ENCODE peak calls at places on chromosomes 3 and 15, in ten cellular contexts. One of them, this sample, is unnamed.

GRCh38 chr15:81105521-81105920 is 28.5 kb upstream of the CFAP161 start:
- DNase-seq in CD8-positive, alpha-beta T cell: no peak
- DNase-seq in fibroblast of lung: no peak
- DNase-seq in PC-9: no peak
- DNase-seq in pancreas: no peak
- DNase-seq in cardiac muscle cell: no peak
- DNase-seq in kidney: no peak
- DNase-seq in mammary epithelial cell: no peak
- DNase-seq in left ventricle myocardium inferior: no peak
- DNase-seq in psoas muscle: no peak
- DNase-seq in this sample: no peak

GRCh38 chr15:26095710-26096330 is 232.7 kb upstream of the ATP10A start:
- DNase-seq in mammary epithelial cell: no peak
- DNase-seq in cardiac muscle cell: no peak
- DNase-seq in left ventricle myocardium inferior: no peak
- DNase-seq in PC-9: no peak
- DNase-seq in fibroblast of lung: no peak
- DNase-seq in kidney: no peak
- DNase-seq in psoas muscle: no peak
- DNase-seq in pancreas: no peak
- DNase-seq in CD8-positive, alpha-beta T cell: no peak
- DNase-seq in this sample: no peak

GRCh38 chr3:139772539-139773500 is 95.0 kb upstream of the NMNAT3 start:
- DNase-seq in pancreas: no peak
- DNase-seq in cardiac muscle cell: no peak
- DNase-seq in left ventricle myocardium inferior: no peak
- DNase-seq in kidney: no peak
- DNase-seq in psoas muscle: no peak
- DNase-seq in PC-9: peak; percentile 21
- DNase-seq in CD8-positive, alpha-beta T cell: no peak
- DNase-seq in mammary epithelial cell: peak; percentile 72
- DNase-seq in fibroblast of lung: peak; percentile 100
- DNase-seq in this sample: peak; percentile 14

GRCh38 chr15:70955151-70955550 is 62.5 kb downstream of the LRRC49 start:
- DNase-seq in pancreas: no peak
- DNase-seq in psoas muscle: no peak
- DNase-seq in CD8-positive, alpha-beta T cell: no peak
- DNase-seq in left ventricle myocardium inferior: no peak
- DNase-seq in kidney: no peak
- DNase-seq in mammary epithelial cell: peak; percentile 12
- DNase-seq in fibroblast of lung: peak; percentile 70
- DNase-seq in cardiac muscle cell: no peak
- DNase-seq in PC-9: no peak
- DNase-seq in this sample: no peak

GRCh38 chr3:105166893-105167292 is 199.8 kb upstream of the ALCAM start:
- DNase-seq in left ventricle myocardium inferior: no peak
- DNase-seq in psoas muscle: no peak
- DNase-seq in cardiac muscle cell: no peak
- DNase-seq in kidney: no peak
- DNase-seq in PC-9: no peak
- DNase-seq in pancreas: no peak
- DNase-seq in CD8-positive, alpha-beta T cell: no peak
- DNase-seq in fibroblast of lung: peak; percentile 72
- DNase-seq in mammary epithelial cell: no peak
- DNase-seq in this sample: no peak

GRCh38 chr15:53389271-53389670 is 370.2 kb downstream of the WDR72 start:
- DNase-seq in left ventricle myocardium inferior: no peak
- DNase-seq in pancreas: no peak
- DNase-seq in cardiac muscle cell: no peak
- DNase-seq in mammary epithelial cell: no peak
- DNase-seq in CD8-positive, alpha-beta T cell: no peak
- DNase-seq in PC-9: no peak
- DNase-seq in psoas muscle: no peak
- DNase-seq in kidney: no peak
- DNase-seq in fibroblast of lung: no peak
- DNase-seq in this sample: no peak

GRCh38 chr3:110886514-110886913 is 185.1 kb upstream of the NECTIN3 start:
- DNase-seq in psoas muscle: no peak
- DNase-seq in kidney: no peak
- DNase-seq in fibroblast of lung: peak; percentile 5
- DNase-seq in CD8-positive, alpha-beta T cell: no peak
- DNase-seq in mammary epithelial cell: no peak
- DNase-seq in PC-9: no peak
- DNase-seq in pancreas: no peak
- DNase-seq in cardiac muscle cell: peak; percentile 3
- DNase-seq in left ventricle myocardium inferior: no peak
- DNase-seq in this sample: no peak

GRCh38 chr3:29324180-29324651 is 43.3 kb downstream of the RBMS3 start:
- DNase-seq in fibroblast of lung: peak; percentile 80
- DNase-seq in CD8-positive, alpha-beta T cell: no peak
- DNase-seq in mammary epithelial cell: peak; percentile 51
- DNase-seq in pancreas: no peak
- DNase-seq in cardiac muscle cell: no peak
- DNase-seq in kidney: no peak
- DNase-seq in psoas muscle: peak; percentile 68
- DNase-seq in left ventricle myocardium inferior: peak; percentile 22
- DNase-seq in PC-9: no peak
- DNase-seq in this sample: no peak

GRCh38 chr3:141346839-141347238 is 21.5 kb upstream of the ZBTB38 start:
- DNase-seq in kidney: no peak
- DNase-seq in cardiac muscle cell: no peak
- DNase-seq in PC-9: no peak
- DNase-seq in mammary epithelial cell: no peak
- DNase-seq in pancreas: no peak
- DNase-seq in CD8-positive, alpha-beta T cell: no peak
- DNase-seq in psoas muscle: no peak
- DNase-seq in left ventricle myocardium inferior: no peak
- DNase-seq in fibroblast of lung: no peak
- DNase-seq in this sample: no peak
- TF ChIP-seq CTCF in kidney: no peak
- TF ChIP-seq CTCF in cardiac muscle cell: no peak
- TF ChIP-seq CTCF in PC-9: no peak
- TF ChIP-seq CTCF in mammary epithelial cell: no peak
- TF ChIP-seq CTCF in pancreas: no peak
- TF ChIP-seq CTCF in CD8-positive, alpha-beta T cell: no peak
- TF ChIP-seq CTCF in psoas muscle: no peak
- TF ChIP-seq CTCF in left ventricle myocardium inferior: no peak
- TF ChIP-seq CTCF in fibroblast of lung: no peak
- TF ChIP-seq CTCF in this sample: no peak

GRCh38 chr3:184145881-184146280 is 9.3 kb upstream of the DVL3 start:
- DNase-seq in kidney: no peak
- DNase-seq in cardiac muscle cell: no peak
- DNase-seq in pancreas: no peak
- DNase-seq in psoas muscle: no peak
- DNase-seq in CD8-positive, alpha-beta T cell: no peak
- DNase-seq in left ventricle myocardium inferior: no peak
- DNase-seq in fibroblast of lung: no peak
- DNase-seq in PC-9: no peak
- DNase-seq in mammary epithelial cell: no peak
- DNase-seq in this sample: no peak

GRCh38 chr3:184142199-184142598 is 7.0 kb downstream of the EIF2B5 start:
- DNase-seq in psoas muscle: no peak
- DNase-seq in cardiac muscle cell: no peak
- DNase-seq in fibroblast of lung: no peak
- DNase-seq in PC-9: no peak
- DNase-seq in CD8-positive, alpha-beta T cell: no peak
- DNase-seq in left ventricle myocardium inferior: no peak
- DNase-seq in pancreas: no peak
- DNase-seq in mammary epithelial cell: no peak
- DNase-seq in kidney: no peak
- DNase-seq in this sample: no peak

GRCh38 chr3:184145120-184145524 is 10.0 kb downstream of the EIF2B5 start:
- DNase-seq in PC-9: peak; percentile 71
- DNase-seq in kidney: peak; percentile 75
- DNase-seq in psoas muscle: peak; percentile 62
- DNase-seq in cardiac muscle cell: peak; percentile 52
- DNase-seq in CD8-positive, alpha-beta T cell: no peak
- DNase-seq in left ventricle myocardium inferior: peak; percentile 45
- DNase-seq in fibroblast of lung: peak; percentile 58
- DNase-seq in pancreas: peak; percentile 62
- DNase-seq in mammary epithelial cell: peak; percentile 67
- DNase-seq in this sample: peak; percentile 82

GRCh38 chr3:184143327-184143726 is 8.2 kb downstream of the EIF2B5 start:
- DNase-seq in PC-9: no peak
- DNase-seq in left ventricle myocardium inferior: no peak
- DNase-seq in pancreas: no peak
- DNase-seq in mammary epithelial cell: no peak
- DNase-seq in CD8-positive, alpha-beta T cell: no peak
- DNase-seq in kidney: no peak
- DNase-seq in psoas muscle: no peak
- DNase-seq in cardiac muscle cell: no peak
- DNase-seq in fibroblast of lung: no peak
- DNase-seq in this sample: no peak

DNA sequence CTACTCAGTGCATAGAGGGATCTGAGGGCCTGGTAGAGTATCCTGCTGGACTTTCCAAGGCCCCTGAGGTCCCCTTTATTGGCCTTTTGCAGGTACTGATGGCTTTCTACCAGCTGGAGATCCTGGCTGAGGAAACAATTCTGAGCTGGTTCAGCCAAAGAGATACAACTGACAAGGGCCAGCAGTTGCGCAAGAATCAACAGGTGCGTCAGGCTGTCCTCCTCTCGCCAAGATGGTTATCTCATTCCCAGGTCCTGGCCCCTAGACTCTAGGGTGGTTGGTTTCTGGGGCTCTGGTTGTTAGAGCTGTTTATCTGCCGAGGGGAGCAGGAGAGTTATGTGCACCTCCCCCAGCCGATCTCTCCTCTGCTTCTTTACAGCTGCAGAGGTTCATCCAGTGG is 9.3 kb downstream of the EIF2B5 start:
- DNase-seq in fibroblast of lung: no peak
- DNase-seq in mammary epithelial cell: no peak
- DNase-seq in left ventricle myocardium inferior: no peak
- DNase-seq in PC-9: no peak
- DNase-seq in psoas muscle: peak; percentile 63
- DNase-seq in cardiac muscle cell: no peak
- DNase-seq in kidney: no peak
- DNase-seq in pancreas: no peak
- DNase-seq in CD8-positive, alpha-beta T cell: no peak
- DNase-seq in this sample: no peak
- H3K27ac ChIP-seq in fibroblast of lung: no peak overlapping the region
- H3K27ac ChIP-seq in mammary epithelial cell: no peak overlapping the region
- H3K27ac ChIP-seq in left ventricle myocardium inferior: peak overlapping the region; percentile 47
- H3K27ac ChIP-seq in PC-9: no peak overlapping the region
- H3K27ac ChIP-seq in psoas muscle: peak overlapping the region; percentile 68
- H3K27ac ChIP-seq in cardiac muscle cell: no peak overlapping the region
- H3K27ac ChIP-seq in kidney: no peak overlapping the region
- H3K27ac ChIP-seq in pancreas: no peak overlapping the region
- H3K27ac ChIP-seq in CD8-positive, alpha-beta T cell: no peak overlapping the region
- H3K27ac ChIP-seq in this sample: peak overlapping the region; percentile 54

GRCh38 chr3:32340039-32340438 is 51.6 kb upstream of the CMTM7 start:
- DNase-seq in mammary epithelial cell: peak; percentile 30
- DNase-seq in pancreas: no peak
- DNase-seq in CD8-positive, alpha-beta T cell: no peak
- DNase-seq in psoas muscle: no peak
- DNase-seq in kidney: no peak
- DNase-seq in fibroblast of lung: peak; percentile 47
- DNase-seq in cardiac muscle cell: peak; percentile 61
- DNase-seq in PC-9: no peak
- DNase-seq in left ventricle myocardium inferior: no peak
- DNase-seq in this sample: peak; percentile 40

GRCh38 chr3:32336123-32336518 is 55.5 kb upstream of the CMTM7 start:
- DNase-seq in kidney: no peak
- DNase-seq in psoas muscle: no peak
- DNase-seq in cardiac muscle cell: peak; percentile 39
- DNase-seq in left ventricle myocardium inferior: no peak
- DNase-seq in mammary epithelial cell: no peak
- DNase-seq in fibroblast of lung: no peak
- DNase-seq in PC-9: no peak
- DNase-seq in CD8-positive, alpha-beta T cell: no peak
- DNase-seq in pancreas: no peak
- DNase-seq in this sample: no peak

GRCh38 chr3:32335365-32336122 is 56.1 kb upstream of the CMTM7 start:
- DNase-seq in fibroblast of lung: no peak
- DNase-seq in psoas muscle: no peak
- DNase-seq in mammary epithelial cell: no peak
- DNase-seq in PC-9: no peak
- DNase-seq in cardiac muscle cell: peak; percentile 26
- DNase-seq in left ventricle myocardium inferior: no peak
- DNase-seq in CD8-positive, alpha-beta T cell: no peak
- DNase-seq in pancreas: no peak
- DNase-seq in kidney: no peak
- DNase-seq in this sample: no peak

GRCh38 chr3:32337501-32337900 is 54.2 kb upstream of the CMTM7 start:
- DNase-seq in mammary epithelial cell: no peak
- DNase-seq in PC-9: no peak
- DNase-seq in pancreas: no peak
- DNase-seq in CD8-positive, alpha-beta T cell: no peak
- DNase-seq in cardiac muscle cell: no peak
- DNase-seq in left ventricle myocardium inferior: no peak
- DNase-seq in kidney: no peak
- DNase-seq in psoas muscle: no peak
- DNase-seq in fibroblast of lung: no peak
- DNase-seq in this sample: no peak

DNA sequence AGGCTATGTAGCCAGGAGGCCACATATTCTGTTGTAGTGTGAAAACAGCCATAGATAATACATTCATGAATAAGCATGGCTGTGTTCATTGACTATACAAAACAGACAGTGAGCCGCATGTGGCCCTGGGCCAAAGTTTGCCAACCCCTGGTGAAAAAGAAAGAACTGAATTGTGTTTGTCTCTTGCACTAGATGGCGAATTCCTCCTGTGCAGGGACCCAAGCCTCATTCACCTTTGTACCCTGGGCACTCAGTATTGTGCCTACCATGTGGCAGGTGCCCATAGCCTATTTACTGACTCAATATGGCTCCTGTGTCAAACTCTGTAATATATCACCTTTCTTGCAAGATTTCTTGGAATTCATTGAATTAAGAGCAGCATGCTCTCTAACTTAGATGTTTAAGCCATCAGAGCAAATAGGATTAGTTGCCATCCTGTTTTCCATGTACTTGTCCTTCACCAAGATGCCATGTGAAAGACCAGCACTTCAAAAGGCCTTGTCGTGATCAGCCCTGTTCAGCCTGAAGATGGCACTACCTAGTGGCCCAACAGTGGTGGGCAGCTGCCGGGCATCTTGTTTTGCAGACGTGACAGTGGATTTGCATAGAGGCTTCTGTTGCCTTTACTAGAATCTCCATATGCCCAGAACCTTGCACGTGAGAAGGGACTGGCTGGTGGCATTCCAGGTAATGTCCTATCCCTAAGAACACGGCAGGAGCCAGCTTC is 50.9 kb upstream of the CMTM7 start:
- DNase-seq in psoas muscle: no peak
- DNase-seq in cardiac muscle cell: no peak
- DNase-seq in fibroblast of lung: no peak
- DNase-seq in pancreas: no peak
- DNase-seq in mammary epithelial cell: no peak
- DNase-seq in CD8-positive, alpha-beta T cell: no peak
- DNase-seq in left ventricle myocardium inferior: no peak
- DNase-seq in kidney: no peak
- DNase-seq in PC-9: no peak
- DNase-seq in this sample: no peak
- TF ChIP-seq CTCF in psoas muscle: no peak
- TF ChIP-seq CTCF in cardiac muscle cell: no peak
- TF ChIP-seq CTCF in fibroblast of lung: no peak
- TF ChIP-seq CTCF in pancreas: no peak
- TF ChIP-seq CTCF in mammary epithelial cell: no peak
- TF ChIP-seq CTCF in CD8-positive, alpha-beta T cell: no peak
- TF ChIP-seq CTCF in left ventricle myocardium inferior: no peak
- TF ChIP-seq CTCF in kidney: no peak
- TF ChIP-seq CTCF in PC-9: no peak
- TF ChIP-seq CTCF in this sample: no peak

DNA sequence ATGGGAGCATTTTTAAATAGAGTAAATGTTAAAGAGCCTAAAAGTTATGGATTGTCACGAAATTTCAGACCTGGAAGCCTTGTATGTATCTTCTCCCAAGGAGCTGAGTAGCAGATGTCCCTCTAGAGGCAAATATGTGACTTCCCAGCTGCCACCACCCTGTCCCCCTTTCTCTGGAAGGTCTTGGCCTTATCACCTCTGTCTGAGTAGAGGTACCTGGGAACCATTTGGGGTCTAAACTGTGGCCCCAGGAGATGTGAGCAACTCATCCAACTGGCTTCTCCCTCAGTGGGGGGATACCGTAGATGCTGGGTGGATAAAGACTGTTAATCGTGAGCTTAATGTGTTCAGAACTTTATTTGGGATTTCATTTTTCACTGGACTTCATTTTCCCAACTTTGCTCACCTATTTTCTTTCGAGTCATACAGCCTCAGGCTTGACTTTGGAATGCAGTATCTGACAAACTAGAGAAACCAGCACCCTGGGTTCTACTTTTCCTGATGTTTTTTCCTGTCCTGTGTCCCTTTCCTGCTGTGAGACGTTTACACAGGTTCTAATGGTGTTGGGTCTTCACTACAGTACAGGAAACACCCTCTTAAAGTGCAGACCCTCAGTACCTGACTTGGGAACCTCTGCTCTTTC is 53.3 kb upstream of the CCR4 start:
- DNase-seq in kidney: no peak
- DNase-seq in cardiac muscle cell: no peak
- DNase-seq in psoas muscle: no peak
- DNase-seq in CD8-positive, alpha-beta T cell: no peak
- DNase-seq in PC-9: no peak
- DNase-seq in mammary epithelial cell: peak; percentile 18
- DNase-seq in left ventricle myocardium inferior: no peak
- DNase-seq in fibroblast of lung: no peak
- DNase-seq in pancreas: no peak
- DNase-seq in this sample: no peak
- H3K27ac ChIP-seq in kidney: no peak overlapping the region
- H3K27ac ChIP-seq in cardiac muscle cell: no peak overlapping the region
- H3K27ac ChIP-seq in psoas muscle: no peak overlapping the region
- H3K27ac ChIP-seq in CD8-positive, alpha-beta T cell: no peak overlapping the region
- H3K27ac ChIP-seq in PC-9: no peak overlapping the region
- H3K27ac ChIP-seq in mammary epithelial cell: no peak overlapping the region
- H3K27ac ChIP-seq in left ventricle myocardium inferior: no peak overlapping the region
- H3K27ac ChIP-seq in fibroblast of lung: no peak overlapping the region
- H3K27ac ChIP-seq in pancreas: no peak overlapping the region
- H3K27ac ChIP-seq in this sample: no peak overlapping the region